ENCODE peak calls at places on chromosomes 11 and 22, in nine cellular contexts. Z is BE2C, B is neural progenitor cell, L is psoas muscle, K is lower lobe of right lung, S is spleen, A is upper lobe of right lung, J is PC-3, Q is mucosa of descending colon. H is an unnamed sample.

GRCh38 chr11:71364806-71365205 is 83.4 kb downstream of the DHCR7 start:
- DNase-seq in Z (no peak), B (no peak), L (no peak), K (no peak), S (no peak), A (no peak), J (no peak), Q (no peak), H (no peak)

GRCh38 chr11:8095831-8096522 is 15.0 kb downstream of the TUB start:
- DNase-seq in Z (no peak), B (no peak), L (no peak), K (no peak), S (peak; percentile 61), A (no peak), J (no peak), Q (no peak), H (no peak)

GRCh38 chr11:7606496-7606895 is 66.8 kb downstream of the CYB5R2 start:
- DNase-seq in Z (no peak), B (no peak), L (no peak), K (no peak), S (no peak), A (no peak), J (no peak), Q (no peak), H (peak; percentile 11)

GRCh38 chr11:126764221-126764620 is 236.3 kb downstream of the KIRREL3 start:
- DNase-seq in Z (no peak), B (no peak), L (no peak), K (no peak), S (no peak), A (no peak), J (no peak), Q (no peak), H (no peak)

GRCh38 chr11:2072551-2073261 is 66.5 kb downstream of the IGF2 start:
- DNase-seq in Z (no peak), B (no peak), L (no peak), K (no peak), S (peak; percentile 59), A (peak; percentile 53), J (no peak), Q (no peak), H (no peak)

GRCh38 chr11:64038500-64038899 is 2.8 kb downstream of the FLRT1 start:
- DNase-seq in Z (no peak), B (no peak), L (no peak), K (no peak), S (no peak), A (no peak), J (no peak), Q (no peak), H (no peak)

GRCh38 chr11:72735495-72736027 is 16.6 kb downstream of the ARAP1 start:
- DNase-seq in Z (peak; percentile 95), B (no peak), L (no peak), K (no peak), S (peak; percentile 72), A (no peak), J (peak; percentile 67), Q (no peak), H (no peak)

GRCh38 chr11:28529540-28530410 is 421.6 kb downstream of the METTL15 start:
- DNase-seq in Z (peak; percentile 7), B (peak; percentile 62), L (no peak), K (no peak), S (no peak), A (no peak), J (peak; percentile 83), Q (no peak), H (peak; percentile 52)

GRCh38 chr11:83569134-83569805 is 283.1 kb upstream of the CCDC90B start:
- DNase-seq in Z (no peak), B (no peak), L (no peak), K (no peak), S (no peak), A (no peak), J (no peak), Q (no peak), H (no peak)

GRCh38 chr11:27018902-27019544 is 21.6 kb upstream of the BBOX1 start:
- DNase-seq in Z (no peak), B (no peak), L (no peak), K (no peak), S (no peak), A (no peak), J (no peak), Q (no peak), H (no peak)

GRCh38 chr11:14118047-14118446 is 155.5 kb downstream of the SPON1 start:
- DNase-seq in Z (no peak), B (no peak), L (no peak), K (no peak), S (no peak), A (no peak), J (no peak), Q (no peak), H (no peak)

GRCh38 chr22:45961679-45962430 is 15.1 kb downstream of the WNT7B start:
- DNase-seq in Z (no peak), B (no peak), L (no peak), K (no peak), S (no peak), A (no peak), J (no peak), Q (no peak), H (no peak)

GRCh38 chr22:45959719-45960476 is 17.1 kb downstream of the WNT7B start:
- DNase-seq in Z (no peak), B (no peak), L (no peak), K (no peak), S (no peak), A (no peak), J (no peak), Q (no peak), H (no peak)

GRCh38 chr22:45958971-45959370 is 18.0 kb downstream of the WNT7B start:
- DNase-seq in Z (no peak), B (no peak), L (no peak), K (no peak), S (no peak), A (no peak), J (no peak), Q (no peak), H (no peak)

GRCh38 chr22:45962431-45962712 is 14.6 kb downstream of the WNT7B start:
- DNase-seq in Z (no peak), B (no peak), L (no peak), K (no peak), S (no peak), A (no peak), J (no peak), Q (no peak), H (no peak)

DNA sequence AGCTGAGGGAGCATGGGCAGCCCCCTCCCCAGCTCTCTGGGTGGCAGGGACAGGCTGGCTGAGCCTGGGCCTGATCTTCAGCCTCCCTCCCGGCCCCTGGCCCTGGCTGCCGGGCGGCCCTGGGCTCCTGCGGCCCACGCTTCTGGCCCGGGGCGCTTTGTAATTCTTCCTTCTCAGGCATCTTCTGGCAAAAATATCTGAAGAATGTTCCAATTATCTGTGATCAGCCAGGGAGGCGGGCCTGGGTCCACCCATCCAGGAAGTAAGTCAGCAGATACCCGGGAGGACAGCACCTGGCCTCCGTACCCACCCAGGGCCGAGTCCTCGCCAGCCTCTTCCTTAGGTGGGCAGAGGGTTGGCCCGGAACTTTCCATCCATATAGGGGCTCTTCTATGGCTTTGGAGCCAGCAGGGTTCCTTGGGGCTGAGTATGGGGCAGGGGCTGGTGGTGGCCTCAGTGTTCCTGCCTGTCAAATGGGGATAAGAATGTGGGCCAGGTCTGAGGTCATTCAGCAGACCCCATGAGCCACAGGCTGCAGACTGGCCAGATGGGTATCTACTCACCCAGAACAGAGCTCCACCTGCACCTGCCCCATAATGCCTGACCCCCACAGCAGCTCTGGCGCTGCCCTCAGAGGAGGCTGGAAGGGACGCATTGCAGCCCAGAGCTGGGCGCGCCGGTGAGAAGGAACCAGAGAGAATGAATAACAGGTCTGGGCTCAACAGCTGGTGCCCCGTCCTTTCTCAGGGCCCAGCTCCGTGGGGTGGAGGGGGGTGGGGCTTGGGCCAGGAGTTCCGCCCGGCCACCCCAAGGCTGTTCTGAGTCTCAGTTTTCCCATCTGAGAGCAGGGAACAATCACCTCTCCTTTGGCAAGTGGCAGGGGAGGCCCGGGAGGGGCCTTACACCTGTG is 16.2 kb downstream of the WNT7B start:
- DNase-seq in Z (no peak), B (no peak), L (no peak), K (no peak), S (no peak), A (no peak), J (no peak), Q (no peak), H (no peak)
- H3K4me1 ChIP-seq in Z (peaks cover 11% of the 10 kb centered on the region), B (peaks cover 17% of the 10 kb centered on the region), L (no peaks in the 10 kb centered on the region), K (no peaks in the 10 kb centered on the region), S (no peaks in the 10 kb centered on the region), A (no peaks in the 10 kb centered on the region), J (no peaks in the 10 kb centered on the region), Q (no peaks in the 10 kb centered on the region), H (no peaks in the 10 kb centered on the region)

GRCh38 chr11:122816701-122817100 is 21.6 kb upstream of the CRTAM start:
- DNase-seq in Z (no peak), B (no peak), L (no peak), K (no peak), S (no peak), A (no peak), J (no peak), Q (no peak), H (no peak)
- H3K9me3 ChIP-seq in Z (no peaks in the 10 kb centered on the region), B (peaks cover 17% of the 10 kb centered on the region), L (no peaks in the 10 kb centered on the region), K (no peaks in the 10 kb centered on the region), S (peaks cover 17% of the 10 kb centered on the region), A (no peaks in the 10 kb centered on the region), J (no peaks in the 10 kb centered on the region), Q (peaks cover 6% of the 10 kb centered on the region), H (no peaks in the 10 kb centered on the region)

DNA sequence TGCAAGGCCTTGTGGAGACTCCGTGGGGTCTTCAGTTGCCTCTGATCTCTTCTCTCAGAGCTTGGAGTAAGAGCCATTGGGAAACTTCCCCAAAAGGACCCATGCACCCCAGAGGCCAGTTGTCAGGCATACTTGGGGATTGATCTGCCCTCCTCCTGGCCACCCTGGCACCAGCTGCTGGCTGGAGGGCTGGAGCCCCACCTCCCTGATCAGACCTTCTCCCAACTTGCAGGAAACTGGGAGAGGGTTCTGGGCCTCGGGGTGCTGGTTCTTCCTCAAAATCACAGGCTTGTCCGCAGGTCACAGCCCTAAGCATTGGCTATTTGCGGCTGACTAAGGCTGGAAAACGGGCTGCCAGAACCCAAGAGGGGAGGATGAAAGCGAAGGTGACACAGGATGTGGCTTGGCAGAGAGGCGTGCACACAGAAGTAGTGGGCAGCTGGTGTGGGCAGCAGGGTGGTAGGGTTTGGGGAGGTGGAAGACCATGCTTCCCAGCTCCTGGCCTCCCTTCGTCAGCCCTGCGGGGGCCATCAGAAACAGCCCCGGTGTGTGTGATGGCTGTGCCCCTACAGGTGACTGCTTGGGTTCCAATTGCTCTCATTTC is 1.3 kb upstream of the DGKZ start:
- DNase-seq in Z (no peak), B (no peak), L (no peak), K (no peak), S (peak; percentile 86), A (no peak), J (no peak), Q (peak; percentile 50), H (no peak)
- H3K4me1 ChIP-seq in Z (no peaks in the 10 kb centered on the region), B (peaks cover 24% of the 10 kb centered on the region), L (peaks cover 14% of the 10 kb centered on the region), K (peaks cover 81% of the 10 kb centered on the region), S (peaks cover 66% of the 10 kb centered on the region), A (peaks cover 44% of the 10 kb centered on the region), J (peaks cover 12% of the 10 kb centered on the region), Q (peaks cover 14% of the 10 kb centered on the region), H (peaks cover 7% of the 10 kb centered on the region)

DNA sequence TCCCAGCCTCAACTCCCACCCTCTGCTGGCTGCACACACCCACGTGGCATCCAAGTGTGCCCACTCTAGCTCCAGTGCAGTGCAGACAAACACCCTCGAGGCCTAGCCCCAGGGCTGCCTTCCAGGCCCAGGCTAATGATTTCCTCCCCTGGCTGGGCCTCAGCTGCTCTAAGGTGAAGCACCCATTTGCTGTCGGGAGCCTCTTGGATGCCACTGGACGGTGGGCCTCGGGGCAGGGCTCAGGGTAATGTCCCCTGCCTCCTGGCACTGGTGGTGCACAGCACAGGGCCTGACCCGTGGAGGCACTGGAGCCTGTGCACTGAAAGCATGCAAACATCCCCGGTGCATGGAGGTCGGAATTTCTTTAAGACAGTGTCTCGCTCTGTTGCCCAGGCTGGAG is 635.2 kb downstream of the TBC1D22A start:
- DNase-seq in Z (no peak), B (no peak), L (no peak), K (no peak), S (peak; percentile 59), A (peak; percentile 41), J (no peak), Q (no peak), H (no peak)
- H3K9me3 ChIP-seq in Z (no peaks in the 10 kb centered on the region), B (no peaks in the 10 kb centered on the region), L (no peaks in the 10 kb centered on the region), K (no peaks in the 10 kb centered on the region), S (no peaks in the 10 kb centered on the region), A (no peaks in the 10 kb centered on the region), J (no peaks in the 10 kb centered on the region), Q (no peaks in the 10 kb centered on the region), H (no peaks in the 10 kb centered on the region)